ENCODE peak calls at places on chromosomes 3 and 15, in seven cellular contexts. One of them, this sample, is unnamed.

GRCh38 chr3:196214783-196215441 is 1.4 kb upstream of the SLC51A start:
- DNase-seq in left ventricle myocardium inferior: no peak
- DNase-seq in astrocyte of the cerebellum: no peak
- DNase-seq in CD4-positive, CD25-positive, alpha-beta regulatory T cell: no peak
- DNase-seq in adipocyte: no peak
- DNase-seq in Peyer's patch: peak
- DNase-seq in uterus: no peak
- DNase-seq in this sample: no peak

GRCh38 chr3:51380601-51381332 is 4.3 kb upstream of the MANF start:
- DNase-seq in left ventricle myocardium inferior: no peak
- DNase-seq in CD4-positive, CD25-positive, alpha-beta regulatory T cell: no peak
- DNase-seq in Peyer's patch: peak
- DNase-seq in astrocyte of the cerebellum: no peak
- DNase-seq in uterus: no peak
- DNase-seq in adipocyte: no peak
- DNase-seq in this sample: no peak

GRCh38 chr3:145893331-145893730 is 267.7 kb downstream of the PLOD2 start:
- DNase-seq in left ventricle myocardium inferior: no peak
- DNase-seq in astrocyte of the cerebellum: no peak
- DNase-seq in CD4-positive, CD25-positive, alpha-beta regulatory T cell: no peak
- DNase-seq in Peyer's patch: no peak
- DNase-seq in uterus: no peak
- DNase-seq in adipocyte: no peak
- DNase-seq in this sample: no peak

GRCh38 chr3:106013971-106014370 is 145.2 kb upstream of the CBLB start:
- DNase-seq in astrocyte of the cerebellum: no peak
- DNase-seq in uterus: no peak
- DNase-seq in left ventricle myocardium inferior: no peak
- DNase-seq in Peyer's patch: no peak
- DNase-seq in CD4-positive, CD25-positive, alpha-beta regulatory T cell: no peak
- DNase-seq in adipocyte: peak
- DNase-seq in this sample: peak

GRCh38 chr15:48946088-48946839 is 17.5 kb downstream of the SHC4 start:
- DNase-seq in Peyer's patch: no peak
- DNase-seq in uterus: no peak
- DNase-seq in CD4-positive, CD25-positive, alpha-beta regulatory T cell: no peak
- DNase-seq in left ventricle myocardium inferior: no peak
- DNase-seq in adipocyte: peak
- DNase-seq in astrocyte of the cerebellum: no peak
- DNase-seq in this sample: no peak

GRCh38 chr15:67838789-67839332 is 984 bp downstream of the RNU6-1 start:
- DNase-seq in left ventricle myocardium inferior: peak
- DNase-seq in uterus: no peak
- DNase-seq in Peyer's patch: peak
- DNase-seq in CD4-positive, CD25-positive, alpha-beta regulatory T cell: no peak
- DNase-seq in astrocyte of the cerebellum: no peak
- DNase-seq in adipocyte: peak
- DNase-seq in this sample: no peak

GRCh38 chr15:70466895-70467529 is 296.3 kb downstream of the UACA start:
- DNase-seq in astrocyte of the cerebellum: peak
- DNase-seq in uterus: peak
- DNase-seq in left ventricle myocardium inferior: peak
- DNase-seq in CD4-positive, CD25-positive, alpha-beta regulatory T cell: peak
- DNase-seq in adipocyte: peak
- DNase-seq in Peyer's patch: peak
- DNase-seq in this sample: no peak

GRCh38 chr3:12471228-12471627 is 13.1 kb upstream of the TSEN2 start:
- DNase-seq in adipocyte: no peak
- DNase-seq in Peyer's patch: peak
- DNase-seq in left ventricle myocardium inferior: no peak
- DNase-seq in astrocyte of the cerebellum: no peak
- DNase-seq in CD4-positive, CD25-positive, alpha-beta regulatory T cell: peak
- DNase-seq in uterus: no peak
- DNase-seq in this sample: no peak

GRCh38 chr3:154334973-154335420 is 10.7 kb upstream of the DHX36 start:
- DNase-seq in adipocyte: peak
- DNase-seq in left ventricle myocardium inferior: no peak
- DNase-seq in astrocyte of the cerebellum: peak
- DNase-seq in CD4-positive, CD25-positive, alpha-beta regulatory T cell: peak
- DNase-seq in Peyer's patch: no peak
- DNase-seq in uterus: no peak
- DNase-seq in this sample: no peak

GRCh38 chr3:177452487-177452886 is 255.2 kb upstream of the TBL1XR1 start:
- DNase-seq in left ventricle myocardium inferior: no peak
- DNase-seq in adipocyte: peak
- DNase-seq in astrocyte of the cerebellum: peak
- DNase-seq in Peyer's patch: no peak
- DNase-seq in uterus: peak
- DNase-seq in CD4-positive, CD25-positive, alpha-beta regulatory T cell: no peak
- DNase-seq in this sample: peak

GRCh38 chr15:64623347-64624024 is 151.9 kb downstream of the RBPMS2 start:
- DNase-seq in adipocyte: peak
- DNase-seq in astrocyte of the cerebellum: no peak
- DNase-seq in uterus: no peak
- DNase-seq in left ventricle myocardium inferior: no peak
- DNase-seq in Peyer's patch: peak
- DNase-seq in CD4-positive, CD25-positive, alpha-beta regulatory T cell: no peak
- DNase-seq in this sample: no peak

GRCh38 chr15:25860885-25861866 is 2.0 kb downstream of the ATP10A start:
- DNase-seq in CD4-positive, CD25-positive, alpha-beta regulatory T cell: peak
- DNase-seq in Peyer's patch: peak
- DNase-seq in adipocyte: no peak
- DNase-seq in left ventricle myocardium inferior: no peak
- DNase-seq in uterus: no peak
- DNase-seq in astrocyte of the cerebellum: no peak
- DNase-seq in this sample: no peak

GRCh38 chr15:75195122-75195765 is 6.4 kb upstream of the C15orf39 start:
- DNase-seq in uterus: peak
- DNase-seq in Peyer's patch: no peak
- DNase-seq in adipocyte: no peak
- DNase-seq in left ventricle myocardium inferior: no peak
- DNase-seq in astrocyte of the cerebellum: no peak
- DNase-seq in CD4-positive, CD25-positive, alpha-beta regulatory T cell: no peak
- DNase-seq in this sample: no peak

GRCh38 chr3:143652118-143652517 is 196.2 kb downstream of the SLC9A9 start:
- DNase-seq in Peyer's patch: no peak
- DNase-seq in adipocyte: no peak
- DNase-seq in CD4-positive, CD25-positive, alpha-beta regulatory T cell: no peak
- DNase-seq in astrocyte of the cerebellum: no peak
- DNase-seq in uterus: no peak
- DNase-seq in left ventricle myocardium inferior: no peak
- DNase-seq in this sample: no peak

GRCh38 chr3:143654906-143655305 is 193.4 kb downstream of the SLC9A9 start:
- DNase-seq in CD4-positive, CD25-positive, alpha-beta regulatory T cell: no peak
- DNase-seq in Peyer's patch: no peak
- DNase-seq in uterus: no peak
- DNase-seq in astrocyte of the cerebellum: no peak
- DNase-seq in adipocyte: peak
- DNase-seq in left ventricle myocardium inferior: no peak
- DNase-seq in this sample: peak

GRCh38 chr3:143653935-143654334 is 194.3 kb downstream of the SLC9A9 start:
- DNase-seq in adipocyte: no peak
- DNase-seq in Peyer's patch: no peak
- DNase-seq in astrocyte of the cerebellum: no peak
- DNase-seq in CD4-positive, CD25-positive, alpha-beta regulatory T cell: no peak
- DNase-seq in uterus: no peak
- DNase-seq in left ventricle myocardium inferior: no peak
- DNase-seq in this sample: no peak

GRCh38 chr3:143650827-143651226 is 197.4 kb downstream of the SLC9A9 start:
- DNase-seq in astrocyte of the cerebellum: no peak
- DNase-seq in uterus: no peak
- DNase-seq in CD4-positive, CD25-positive, alpha-beta regulatory T cell: no peak
- DNase-seq in left ventricle myocardium inferior: no peak
- DNase-seq in adipocyte: no peak
- DNase-seq in Peyer's patch: no peak
- DNase-seq in this sample: no peak

DNA sequence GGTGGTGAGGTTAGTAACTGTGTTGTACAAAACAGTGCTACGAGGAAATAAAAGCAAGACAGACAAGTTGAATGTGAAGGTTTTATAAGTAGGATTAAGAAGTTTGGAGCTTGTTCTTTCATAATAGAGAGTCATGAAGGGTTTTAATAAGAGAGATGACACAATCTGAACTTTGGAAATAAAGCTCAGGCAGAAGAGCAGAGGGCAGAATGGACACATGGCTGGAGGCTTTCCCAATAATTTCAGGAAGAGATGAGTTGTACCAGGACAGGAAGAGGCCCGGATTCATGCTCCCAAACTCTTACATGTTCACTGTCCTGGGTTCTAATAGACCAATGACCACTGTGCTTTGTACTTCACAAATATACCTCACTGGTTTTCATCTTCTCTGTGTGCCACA is 194.8 kb downstream of the SLC9A9 start:
- DNase-seq in left ventricle myocardium inferior: no peak
- DNase-seq in adipocyte: no peak
- DNase-seq in CD4-positive, CD25-positive, alpha-beta regulatory T cell: no peak
- DNase-seq in uterus: no peak
- DNase-seq in Peyer's patch: no peak
- DNase-seq in astrocyte of the cerebellum: no peak
- DNase-seq in this sample: no peak
- H3K4me3 ChIP-seq in left ventricle myocardium inferior: no peak
- H3K4me3 ChIP-seq in adipocyte: peak
- H3K4me3 ChIP-seq in CD4-positive, CD25-positive, alpha-beta regulatory T cell: no peak
- H3K4me3 ChIP-seq in uterus: no peak
- H3K4me3 ChIP-seq in Peyer's patch: no peak
- H3K4me3 ChIP-seq in astrocyte of the cerebellum: no peak
- H3K4me3 ChIP-seq in this sample: no peak

GRCh38 chr15:51162865-51163762 is 68.4 kb upstream of the TNFAIP8L3 start:
- DNase-seq in uterus: peak
- DNase-seq in astrocyte of the cerebellum: peak
- DNase-seq in Peyer's patch: peak
- DNase-seq in left ventricle myocardium inferior: peak
- DNase-seq in CD4-positive, CD25-positive, alpha-beta regulatory T cell: peak
- DNase-seq in adipocyte: peak
- DNase-seq in this sample: no peak
- H3K4me3 ChIP-seq in uterus: no peak
- H3K4me3 ChIP-seq in astrocyte of the cerebellum: peak
- H3K4me3 ChIP-seq in Peyer's patch: no peak
- H3K4me3 ChIP-seq in left ventricle myocardium inferior: peak
- H3K4me3 ChIP-seq in CD4-positive, CD25-positive, alpha-beta regulatory T cell: no peak
- H3K4me3 ChIP-seq in adipocyte: peak
- H3K4me3 ChIP-seq in this sample: peak

DNA sequence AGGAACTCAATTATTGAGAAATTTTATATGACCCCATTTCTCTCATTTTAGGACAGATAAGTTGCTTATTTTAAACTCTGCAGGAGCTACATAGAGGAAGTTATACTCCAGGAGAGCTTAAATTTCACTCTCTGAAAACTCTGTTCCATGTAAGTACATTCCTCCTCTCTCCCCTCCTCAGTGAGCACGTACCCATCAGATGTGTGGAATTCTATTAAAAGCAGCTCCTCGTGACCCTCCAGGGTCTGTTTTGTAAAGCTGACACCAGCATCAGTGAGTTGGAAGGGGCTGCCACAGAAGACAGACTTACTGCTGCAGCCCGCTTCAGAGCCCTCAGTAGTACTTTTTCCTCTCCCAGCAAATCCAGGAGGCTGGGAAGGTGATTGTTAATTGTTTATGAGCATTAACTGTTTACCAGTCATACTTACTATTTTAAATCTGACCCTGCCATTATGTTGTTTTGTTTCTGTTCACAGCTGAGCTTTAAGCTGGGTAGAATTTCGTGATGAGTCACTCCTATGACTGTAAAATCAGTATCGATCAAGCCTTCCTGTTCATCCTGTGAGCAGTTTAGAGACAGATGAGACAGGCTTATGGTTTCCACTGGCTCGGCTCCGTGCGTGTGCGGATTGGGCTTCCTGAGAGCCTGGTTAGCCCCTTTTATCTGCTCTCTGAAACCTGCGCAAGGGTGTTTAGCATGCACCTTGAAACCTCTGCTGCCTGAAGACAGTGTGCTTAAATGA is 20.4 kb downstream of the IGF1R start:
- DNase-seq in astrocyte of the cerebellum: no peak
- DNase-seq in uterus: no peak
- DNase-seq in adipocyte: peak
- DNase-seq in left ventricle myocardium inferior: no peak
- DNase-seq in Peyer's patch: no peak
- DNase-seq in CD4-positive, CD25-positive, alpha-beta regulatory T cell: peak
- DNase-seq in this sample: no peak
- H3K4me3 ChIP-seq in astrocyte of the cerebellum: no peak
- H3K4me3 ChIP-seq in uterus: no peak
- H3K4me3 ChIP-seq in adipocyte: peak
- H3K4me3 ChIP-seq in left ventricle myocardium inferior: peak
- H3K4me3 ChIP-seq in Peyer's patch: no peak
- H3K4me3 ChIP-seq in CD4-positive, CD25-positive, alpha-beta regulatory T cell: no peak
- H3K4me3 ChIP-seq in this sample: no peak

DNA sequence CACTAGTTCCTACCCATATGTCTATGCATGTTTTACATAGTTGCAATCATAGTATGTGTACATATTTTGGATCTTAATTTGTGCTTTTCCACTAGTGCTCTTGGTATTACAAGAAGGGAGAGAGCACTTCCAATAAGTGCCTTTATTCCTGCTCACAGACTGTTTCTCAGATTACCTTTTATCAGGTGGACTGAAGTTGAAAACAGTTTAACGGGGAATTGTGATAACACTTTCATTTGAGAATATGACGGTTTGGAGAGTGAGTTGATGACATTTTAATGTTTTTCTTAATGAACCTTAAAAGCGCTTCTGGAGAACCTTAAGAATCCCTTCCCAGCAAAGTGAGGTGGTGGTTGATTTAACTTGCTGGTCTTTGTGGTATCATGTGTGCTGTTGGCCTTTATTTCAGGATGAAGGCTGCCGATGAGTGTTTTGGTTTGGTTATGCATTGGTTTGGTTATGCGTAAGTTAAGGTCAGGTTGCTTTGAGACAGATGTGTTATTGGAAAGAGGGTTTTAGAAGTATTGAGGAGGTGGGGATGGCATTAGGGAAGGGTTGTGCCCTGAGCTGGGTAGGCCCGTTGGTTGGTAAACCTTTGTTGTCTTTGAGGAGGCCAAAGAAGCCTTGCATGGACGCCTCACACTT is 2.8 kb downstream of the EDEM1 start:
- DNase-seq in adipocyte: no peak
- DNase-seq in astrocyte of the cerebellum: no peak
- DNase-seq in CD4-positive, CD25-positive, alpha-beta regulatory T cell: peak
- DNase-seq in Peyer's patch: no peak
- DNase-seq in left ventricle myocardium inferior: no peak
- DNase-seq in uterus: no peak
- DNase-seq in this sample: no peak
- H3K4me3 ChIP-seq in adipocyte: peak
- H3K4me3 ChIP-seq in astrocyte of the cerebellum: no peak
- H3K4me3 ChIP-seq in CD4-positive, CD25-positive, alpha-beta regulatory T cell: peak
- H3K4me3 ChIP-seq in Peyer's patch: peak
- H3K4me3 ChIP-seq in left ventricle myocardium inferior: peak
- H3K4me3 ChIP-seq in uterus: no peak
- H3K4me3 ChIP-seq in this sample: peak